ENCODE peak calls at places on chromosomes 7 and 10, in four cellular contexts. J is neural progenitor cell, O is astrocyte, Y is IMR-90. F is an unnamed sample.

GRCh38 chr7:155358066-155358947 is 60.6 kb downstream of the INSIG1 start:
- DNase-seq in Y (no peak), O (no peak), J (no peak), F (peak)

GRCh38 chr7:36265720-36266119 is 112.7 kb downstream of the EEPD1 start:
- DNase-seq in O (no peak), Y (no peak), J (no peak), F (no peak)

GRCh38 chr10:33993917-33994316 is 659.5 kb upstream of the NRP1 start:
- DNase-seq in J (no peak), Y (no peak), O (no peak), F (no peak)

GRCh38 chr7:92567460-92567859 is 22.7 kb downstream of the FAM133B start:
- DNase-seq in O (no peak), Y (peak), J (no peak), F (peak)

GRCh38 chr7:95578299-95578855 is 17.9 kb downstream of the PDK4 start:
- DNase-seq in O (no peak), Y (no peak), J (no peak), F (no peak)

GRCh38 chr10:17239671-17240460 is 11.8 kb downstream of the VIM start:
- DNase-seq in J (no peak), O (no peak), Y (no peak), F (no peak)

GRCh38 chr7:141701489-141702046 is 398 bp downstream of the DENND11 start:
- DNase-seq in J (peak), Y (no peak), O (peak), F (peak)

GRCh38 chr7:23204241-23204640 is 22.4 kb downstream of the NUP42 start:
- DNase-seq in J (no peak), Y (peak), O (no peak), F (no peak)

GRCh38 chr10:79162861-79163662 is 94.3 kb downstream of the ZMIZ1 start:
- DNase-seq in J (no peak), Y (peak), O (no peak), F (peak)

GRCh38 chr7:35555386-35555785 is 139.5 kb downstream of the HERPUD2 start:
- DNase-seq in J (no peak), O (no peak), Y (no peak), F (no peak)

GRCh38 chr7:36854652-36855051 is 130.4 kb upstream of the AOAH start:
- DNase-seq in J (no peak), Y (no peak), O (no peak), F (no peak)

GRCh38 chr10:106424076-106424475 is 740.4 kb downstream of the SORCS1 start:
- DNase-seq in J (no peak), Y (peak), O (peak), F (no peak)

GRCh38 chr7:80014507-80014906 is 120.1 kb upstream of the GNAI1 start:
- DNase-seq in Y (peak), O (peak), J (peak), F (no peak)

GRCh38 chr7:3787717-3788311 is 486.8 kb downstream of the SDK1 start:
- DNase-seq in O (peak), Y (no peak), J (no peak), F (no peak)

GRCh38 chr10:52729259-52730104 is 43.1 kb downstream of the MBL2 start:
- DNase-seq in Y (peak), J (peak), O (peak), F (no peak)

GRCh38 chr7:138773817-138774216 is 24.0 kb upstream of the TMEM213 start:
- DNase-seq in O (no peak), J (peak), Y (no peak), F (no peak)

GRCh38 chr10:98374176-98374969 is 40.6 kb downstream of the PYROXD2 start:
- DNase-seq in Y (peak), O (peak), J (no peak), F (peak)

GRCh38 chr7:113320419-113320818 is 202.1 kb upstream of the SMIM30 start:
- DNase-seq in J (no peak), O (no peak), Y (no peak), F (no peak)

GRCh38 chr10:121823993-121824463 is 103.8 kb downstream of the ATE1 start:
- DNase-seq in J (peak), Y (peak), O (peak), F (peak)

GRCh38 chr7:138388673-138389491 is 71.2 kb upstream of the TRIM24 start:
- DNase-seq in J (no peak), O (no peak), Y (no peak), F (no peak)

GRCh38 chr10:5540080-5540479 is 15.3 kb downstream of the CALML3 start:
- DNase-seq in O (no peak), Y (no peak), J (no peak), F (no peak)

GRCh38 chr7:53252539-53252938 is 217.1 kb downstream of the POM121L12 start:
- DNase-seq in J (no peak), Y (no peak), O (no peak), F (no peak)

GRCh38 chr7:93442478-93443224 is 131.9 kb downstream of the CALCR start:
- DNase-seq in J (peak), O (no peak), Y (peak), F (peak)

DNA sequence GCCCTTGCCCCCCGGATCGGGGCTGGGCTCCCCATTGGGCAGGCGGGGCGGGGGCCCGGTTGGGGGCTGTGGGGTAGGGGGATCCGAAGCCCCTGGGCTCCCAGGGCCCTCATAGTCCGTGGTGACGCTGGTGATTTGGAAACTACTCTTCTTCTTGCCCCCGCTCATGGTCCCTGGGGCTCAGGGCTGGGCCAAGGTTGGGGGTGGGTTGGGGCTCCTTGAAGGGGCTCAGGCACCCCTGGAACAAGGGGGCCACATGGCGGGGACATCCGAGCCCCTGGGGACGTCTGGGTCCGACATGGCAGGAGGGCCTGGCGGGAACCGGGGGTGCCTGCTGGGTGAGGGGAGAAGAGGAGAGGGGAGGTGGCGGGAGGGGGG is 1.2 kb downstream of the TSC22D4 start:
- DNase-seq in J (no peak), Y (no peak), O (no peak), F (peak)
- H3K4me2 ChIP-seq in J (peak), Y (peak), O (peak), F (peak)

GRCh38 chr10:94645285-94645684 is 38.2 kb upstream of the CYP2C18 start:
- DNase-seq in Y (no peak), O (no peak), J (no peak), F (no peak)
- H3K4me3 ChIP-seq in Y (no peak), O (no peak), J (no peak), F (no peak)

GRCh38 chr7:27130540-27131389 is at the start of gene HOXA4:
- DNase-seq in Y (peak), O (peak), J (peak), F (peak)
- H2AFZ ChIP-seq in Y (peak), O (peak), J (peak), F (peak)

GRCh38 chr10:15453921-15454320 is 82.8 kb upstream of the FAM171A1 start:
- DNase-seq in Y (no peak), O (no peak), J (no peak), F (no peak)
- H3K4me2 ChIP-seq in Y (no peak), O (no peak), J (no peak), F (no peak)

GRCh38 chr7:143887078-143887477 is 14.9 kb downstream of the TCAF1 start:
- DNase-seq in J (no peak), O (no peak), Y (peak), F (no peak)

GRCh38 chr7:143884276-143884977 is 17.5 kb downstream of the TCAF1 start:
- DNase-seq in J (no peak), O (no peak), Y (no peak), F (peak)

GRCh38 chr7:143882611-143883078 is 19.3 kb downstream of the TCAF1 start:
- DNase-seq in J (peak), O (peak), Y (peak), F (peak)

GRCh38 chr7:143885951-143886350 is 16.0 kb downstream of the TCAF1 start:
- DNase-seq in Y (no peak), J (no peak), O (no peak), F (no peak)

DNA sequence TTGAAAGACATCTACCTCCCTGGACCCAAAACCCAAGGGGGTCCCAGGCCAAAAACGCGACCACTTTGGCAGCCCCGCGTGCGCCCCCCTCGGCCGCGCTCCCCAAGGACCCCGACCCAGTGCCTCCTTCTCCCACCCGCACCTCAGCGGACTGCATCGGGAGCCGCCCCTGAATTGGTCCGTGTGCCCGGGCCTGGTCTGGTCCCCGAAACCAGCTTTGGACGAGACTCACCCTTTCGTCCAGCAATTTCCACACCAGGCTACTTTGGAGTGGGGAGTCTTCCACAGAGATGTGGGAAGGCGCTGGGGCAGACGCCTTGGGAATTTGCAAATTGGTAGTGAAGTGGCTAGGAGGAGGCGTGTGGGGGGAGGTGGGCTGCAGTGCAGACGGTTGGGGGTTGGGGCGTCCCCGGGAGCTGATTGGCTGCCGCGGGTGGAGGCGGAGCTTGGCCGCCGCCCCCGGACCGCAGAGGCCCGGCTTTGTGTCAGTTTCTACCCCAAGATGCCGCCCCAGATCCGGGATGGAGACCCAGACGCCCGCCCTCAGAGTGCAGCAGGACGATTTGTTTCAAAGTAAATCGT is 16.9 kb downstream of the TCAF1 start:
- DNase-seq in O (peak), Y (peak), J (peak), F (peak)
- H3K4me3 ChIP-seq in O (peak), Y (peak), J (peak), F (peak)

DNA sequence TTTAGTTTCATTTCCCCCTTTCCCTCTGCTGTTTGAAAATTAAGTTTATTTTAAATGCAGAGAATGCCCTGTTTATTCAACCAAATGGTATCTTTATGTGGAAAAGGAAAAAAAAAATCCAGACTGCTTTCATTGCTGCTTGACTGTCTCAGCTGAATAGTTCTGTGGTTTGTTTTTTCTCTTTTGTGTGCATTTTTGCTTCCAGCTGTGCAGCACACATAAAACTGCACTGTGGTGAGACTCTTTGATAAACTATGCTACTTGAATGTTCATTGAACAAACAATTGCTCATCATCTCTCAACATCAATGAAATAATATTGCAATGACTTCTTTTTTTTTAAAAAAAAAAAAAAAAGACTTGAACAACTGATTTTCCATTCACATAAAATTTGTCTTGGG is 78.6 kb upstream of the GLI3 start:
- DNase-seq in O (peak), J (no peak), Y (peak), F (peak)
- H2AFZ ChIP-seq in O (no peak), J (peak), Y (no peak), F (no peak)

DNA sequence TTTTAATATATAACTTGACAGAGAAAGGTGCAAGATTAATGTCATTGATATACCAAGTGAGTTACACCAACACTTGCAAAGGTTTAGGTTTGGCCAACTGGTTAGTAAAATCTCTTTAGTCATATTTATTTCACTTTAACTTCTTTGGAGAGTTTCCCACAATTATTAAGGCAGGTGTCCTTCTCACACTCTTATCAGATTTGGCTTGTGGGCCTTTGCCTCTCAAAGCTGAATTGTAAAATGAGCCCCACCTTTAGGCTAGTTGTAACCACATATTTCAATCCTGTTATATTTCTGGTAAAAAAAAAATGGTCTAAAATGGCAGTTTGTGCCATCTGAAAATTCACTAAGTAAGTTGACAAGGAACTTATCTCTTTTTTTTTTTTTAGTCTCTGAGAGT is 26.6 kb upstream of the FOXP2 start:
- DNase-seq in O (no peak), J (no peak), Y (no peak), F (peak)
- H3K4me2 ChIP-seq in O (no peak), J (no peak), Y (no peak), F (no peak)

DNA sequence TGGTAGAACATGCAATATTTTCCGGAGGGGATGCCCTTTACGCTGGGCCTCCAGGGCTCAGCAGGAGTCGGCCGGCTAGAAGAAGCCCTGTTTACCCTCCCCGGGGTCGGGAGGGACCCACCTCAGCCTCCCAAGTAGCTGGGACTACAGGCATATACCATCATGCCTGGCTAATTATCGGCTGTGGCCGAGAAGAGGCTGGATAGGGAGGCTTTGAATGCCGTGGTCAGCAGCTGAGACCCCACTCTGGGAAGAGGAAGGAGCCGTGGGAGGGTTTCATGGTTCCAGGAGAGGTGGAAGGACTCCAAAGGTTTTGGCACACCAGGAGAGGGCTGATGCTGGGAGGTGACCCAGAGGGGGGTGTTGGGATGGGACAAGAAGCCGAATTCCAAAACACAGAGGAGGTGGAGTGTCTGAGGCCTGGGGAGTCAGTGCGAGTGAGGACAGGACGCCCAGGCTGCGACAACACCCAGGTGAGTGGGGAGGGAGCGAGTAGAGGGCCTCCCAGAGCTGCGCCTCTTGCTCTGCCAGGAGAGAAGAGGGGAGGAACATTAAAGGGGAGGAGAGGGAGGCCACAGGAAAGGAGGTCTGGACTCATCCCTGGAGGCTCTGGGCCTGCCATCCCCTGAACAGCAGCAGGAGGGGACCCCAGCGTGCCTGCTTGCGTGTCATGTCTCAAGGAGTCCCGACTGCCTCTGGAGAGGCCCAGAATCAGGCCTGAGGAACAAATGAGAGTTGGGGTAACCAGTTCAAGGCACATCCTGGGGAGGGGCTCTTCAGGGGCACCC is 19.6 kb downstream of the GRID2IP start:
- DNase-seq in Y (no peak), J (no peak), O (no peak), F (peak)
- H3K4me3 ChIP-seq in Y (no peak), J (peak), O (no peak), F (no peak)

F was measured in osteoblast.